ENCODE peak calls at places on chromosomes 1 and 21, in ten cellular contexts. D is DND-41, Y is NB4, W is left ventricle myocardium inferior, B is PC-3, F is gastrocnemius medialis, A is hepatocyte, R is retinal pigment epithelial cell, P is body of pancreas, X is heart left ventricle. K is an unnamed sample.

GRCh38 chr21:29078884-29079765 is 5.7 kb upstream of the CCT8 start:
- DNase-seq in P (peak; percentile 31), R (no peak), B (peak; percentile 32), X (no peak), Y (peak; percentile 76), D (peak; percentile 57), W (no peak), F (no peak), A (no peak), K (no peak)

GRCh38 chr1:150807257-150807637 is 813 bp downstream of the CTSK start:
- DNase-seq in B (no peak), P (no peak), R (no peak), A (no peak), X (no peak), Y (no peak), W (no peak), D (no peak), F (no peak), K (no peak)

GRCh38 chr1:30103708-30104107 is 619.7 kb downstream of the MATN1 start:
- DNase-seq in A (no peak), P (no peak), B (no peak), D (no peak), F (no peak), X (no peak), W (no peak), R (no peak), Y (no peak), K (no peak)

GRCh38 chr1:239763850-239764249 is 327.8 kb upstream of the FMN2 start:
- DNase-seq in W (no peak), X (no peak), P (no peak), R (no peak), F (no peak), Y (peak; percentile 30), D (no peak), B (no peak), A (no peak), K (no peak)

GRCh38 chr1:152218762-152219436 is 5.1 kb downstream of the HRNR start:
- DNase-seq in D (no peak), B (no peak), Y (no peak), X (no peak), F (no peak), W (no peak), P (no peak), R (no peak), A (no peak), K (no peak)

GRCh38 chr1:14915356-14916054 is 238.0 kb upstream of the TMEM51 start:
- DNase-seq in A (peak; percentile 66), F (no peak), P (peak; percentile 61), B (peak; percentile 51), Y (peak; percentile 51), D (peak; percentile 72), X (peak; percentile 53), W (peak; percentile 32), R (no peak), K (no peak)

GRCh38 chr1:226625832-226626576 is 77.4 kb downstream of the STUM start:
- DNase-seq in B (no peak), F (peak; percentile 9), Y (no peak), X (peak; percentile 30), R (no peak), D (no peak), A (no peak), W (no peak), P (peak; percentile 8), K (no peak)

GRCh38 chr1:93616221-93616995 is 65.2 kb downstream of the BCAR3 start:
- DNase-seq in A (no peak), P (no peak), B (peak; percentile 23), D (no peak), F (no peak), W (no peak), R (no peak), Y (no peak), X (no peak), K (no peak)

GRCh38 chr1:22841754-22842370 is 130.8 kb downstream of the LACTBL1 start:
- DNase-seq in Y (no peak), B (no peak), X (peak; percentile 69), D (no peak), P (no peak), R (no peak), F (no peak), A (no peak), W (peak; percentile 57), K (no peak)

GRCh38 chr1:235259133-235259778 is 68.7 kb downstream of the ARID4B start:
- DNase-seq in X (no peak), B (no peak), W (no peak), R (no peak), P (peak; percentile 62), Y (peak; percentile 26), F (no peak), D (peak; percentile 23), A (no peak), K (no peak)

GRCh38 chr1:205661429-205662134 is 18.7 kb downstream of the SLC45A3 start:
- DNase-seq in R (no peak), F (no peak), P (no peak), Y (no peak), B (no peak), W (no peak), X (no peak), D (no peak), A (no peak), K (no peak)

GRCh38 chr1:220974431-220974830 is 95.2 kb downstream of the HLX start:
- DNase-seq in A (no peak), B (no peak), Y (no peak), F (no peak), X (no peak), D (no peak), R (no peak), P (no peak), W (no peak), K (no peak)

GRCh38 chr1:232039303-232039702 is 412.7 kb downstream of the DISC1 start:
- DNase-seq in W (no peak), P (no peak), F (no peak), Y (no peak), R (no peak), B (peak; percentile 81), X (no peak), D (no peak), A (no peak), K (no peak)

GRCh38 chr21:31945576-31945975 is 72.8 kb downstream of the HUNK start:
- DNase-seq in A (peak; percentile 73), F (no peak), X (no peak), B (peak; percentile 53), R (no peak), D (no peak), W (no peak), Y (no peak), P (no peak), K (no peak)

GRCh38 chr1:213326666-213327317 is 275.8 kb downstream of the RPS6KC1 start:
- DNase-seq in R (no peak), P (no peak), Y (peak; percentile 86), X (no peak), W (peak; percentile 48), D (no peak), A (no peak), B (no peak), F (peak; percentile 15), K (no peak)

GRCh38 chr21:36976882-36977651 is 10.6 kb upstream of the HLCS start:
- DNase-seq in F (no peak), B (peak; percentile 96), A (peak; percentile 80), Y (peak; percentile 72), P (peak; percentile 48), W (no peak), D (no peak), R (no peak), X (no peak), K (no peak)

GRCh38 chr21:36203603-36203889 is 46.9 kb downstream of the DOP1B start:
- DNase-seq in X (no peak), A (peak; percentile 81), P (peak; percentile 71), W (no peak), Y (peak; percentile 62), D (no peak), B (peak; percentile 86), F (peak; percentile 55), R (peak; percentile 59), K (peak; percentile 82)

GRCh38 chr1:25688390-25689119 is 72.0 kb downstream of the MAN1C1 start:
- DNase-seq in X (no peak), D (no peak), P (peak; percentile 44), B (peak; percentile 22), R (peak; percentile 87), Y (no peak), A (peak; percentile 51), F (peak; percentile 82), W (no peak), K (no peak)

GRCh38 chr1:218525451-218526197 is 180.5 kb downstream of the TGFB2 start:
- DNase-seq in P (no peak), X (no peak), Y (no peak), F (no peak), W (no peak), R (peak; percentile 46), D (no peak), A (no peak), B (no peak), K (no peak)

GRCh38 chr1:173997796-173998195 is 24.4 kb downstream of the RC3H1 start:
- DNase-seq in F (no peak), W (no peak), A (no peak), D (no peak), B (no peak), R (no peak), P (no peak), X (no peak), Y (no peak), K (no peak)

GRCh38 chr1:116911166-116911553 is 1.4 kb downstream of the PTGFRN start:
- DNase-seq in F (no peak), D (no peak), X (no peak), W (no peak), A (no peak), P (no peak), Y (peak; percentile 29), R (no peak), B (no peak), K (no peak)

GRCh38 chr1:76507376-76507775 is 359.9 kb upstream of the ST6GALNAC5 start:
- DNase-seq in D (no peak), A (no peak), Y (no peak), F (no peak), X (no peak), B (no peak), P (no peak), R (no peak), W (no peak), K (no peak)
- H3K4me3 ChIP-seq in D (no peak overlapping the region), A (no peak overlapping the region), Y (no peak overlapping the region), F (no peak overlapping the region), X (no peak overlapping the region), B (no peak overlapping the region), P (no peak overlapping the region), R (no peak overlapping the region), W (no peak overlapping the region), K (no peak overlapping the region)

GRCh38 chr21:17554619-17555472 is 42.0 kb downstream of the CXADR start:
- DNase-seq in D (no peak), B (peak; percentile 20), F (no peak), A (no peak), W (no peak), R (no peak), P (no peak), X (no peak), Y (peak; percentile 2), K (no peak)
- TF ChIP-seq CTCF in D (no peak), B (peak; percentile 56), F (no peak), A (peak; percentile 30), W (peak; percentile 27), R (peak; percentile 31), P (peak; percentile 11), X (no peak), Y (peak; percentile 2), K (peak; percentile 31)

GRCh38 chr1:18662286-18662639 is 31.6 kb downstream of the PAX7 start:
- DNase-seq in F (no peak), D (no peak), P (no peak), W (no peak), X (no peak), B (no peak), A (no peak), Y (no peak), R (no peak), K (no peak)
- H3K4me3 ChIP-seq in F (no peak overlapping the region), D (no peak overlapping the region), P (no peak overlapping the region), W (no peak overlapping the region), X (no peak overlapping the region), B (no peak overlapping the region), A (no peak overlapping the region), Y (no peak overlapping the region), R (no peak overlapping the region), K (no peak overlapping the region)

GRCh38 chr1:153958111-153958960 is at the start of gene CRTC2:
- DNase-seq in D (peak; percentile 99), B (peak; percentile 99), A (peak; percentile 99), W (peak; percentile 99), P (peak; percentile 98), R (peak; percentile 96), F (peak; percentile 99), Y (peak; percentile 98), X (peak; percentile 99), K (peak; percentile 96)
- TF ChIP-seq CTCF in D (no peak), B (peak; percentile 31), A (no peak), W (no peak), P (no peak), R (no peak), F (no peak), Y (no peak), X (no peak), K (no peak)

K was measured in kidney epithelial cell.